ENCODE peak calls at places on chromosomes 13 and 19, in nine cellular contexts. G is astrocyte of the cerebellum; O is GM04503; K is NCI-H1105; R is D341Med; Y is NCI-H510A treated with DMSO at 0.1 percent for 48 hours; P is CD4-positive, alpha-beta T cell; A is retina; B is amniotic stem cell. V is an unnamed sample.

GRCh38 chr19:756232-756631 is 5.3 kb downstream of the MISP start:
- DNase-seq in A (no peak), P (no peak), Y (no peak), B (no peak), G (no peak), O (no peak), K (no peak), R (no peak), V (no peak)

GRCh38 chr19:19997656-19998268 is 41.5 kb downstream of the ZNF682 start:
- DNase-seq in K (no peak), O (no peak), R (peak; percentile 57), B (no peak), Y (no peak), G (no peak), A (peak; percentile 22), P (peak; percentile 23), V (no peak)

GRCh38 chr19:53980553-53981407 is 10.7 kb upstream of the CACNG6 start:
- DNase-seq in G (no peak), B (no peak), P (no peak), A (no peak), R (no peak), Y (no peak), O (no peak), K (no peak), V (no peak)

GRCh38 chr13:30696278-30697176 is 38.8 kb upstream of the ALOX5AP start:
- DNase-seq in O (no peak), B (no peak), A (no peak), P (no peak), K (no peak), R (no peak), Y (no peak), G (peak; percentile 49), V (peak; percentile 34)

GRCh38 chr19:4077800-4078683 is 11.3 kb upstream of the ZBTB7A start:
- DNase-seq in R (no peak), A (no peak), P (no peak), B (no peak), K (no peak), O (no peak), Y (no peak), G (no peak), V (no peak)

GRCh38 chr19:6521718-6522646 is 8.8 kb upstream of the TNFSF9 start:
- DNase-seq in O (no peak), A (no peak), K (no peak), R (no peak), Y (no peak), B (no peak), G (no peak), P (no peak), V (no peak)

GRCh38 chr19:30323904-30324303 is 48.3 kb upstream of the ZNF536 start:
- DNase-seq in G (no peak), A (no peak), B (no peak), K (no peak), R (no peak), Y (no peak), P (no peak), O (no peak), V (no peak)

GRCh38 chr13:98143601-98144500 is 957 bp downstream of the FARP1 start:
- DNase-seq in G (no peak), P (no peak), O (no peak), A (peak; percentile 79), B (no peak), K (no peak), Y (no peak), R (no peak), V (no peak)

GRCh38 chr19:13430790-13431582 is 75.3 kb downstream of the CACNA1A start:
- DNase-seq in P (peak; percentile 11), R (peak; percentile 73), G (peak; percentile 28), B (peak; percentile 17), A (no peak), K (no peak), Y (no peak), O (no peak), V (peak; percentile 42)

GRCh38 chr19:34313188-34313587 is 51.8 kb upstream of the GPI start:
- DNase-seq in R (no peak), K (no peak), O (no peak), P (no peak), Y (no peak), A (no peak), G (no peak), B (peak; percentile 16), V (no peak)

GRCh38 chr19:15379996-15380647 is 535 bp upstream of the AKAP8 start:
- DNase-seq in P (no peak), G (no peak), K (peak; percentile 78), A (no peak), Y (peak; percentile 71), B (no peak), O (no peak), R (no peak), V (peak; percentile 21)

GRCh38 chr19:1244693-1245451 is 3.3 kb downstream of the ATP5F1D start:
- DNase-seq in A (no peak), Y (no peak), K (no peak), O (no peak), G (no peak), R (no peak), B (no peak), P (no peak), V (no peak)